ENCODE peak calls at places on chromosome 2, in five cellular contexts. One of them, this sample, is unnamed.
A peak's percentile ranks its signal among the peaks of the same experiment; 100 is the strongest.

GRCh38 chr2:122670932-122671331 is 915.5 kb downstream of the TSN start:
- DNase-seq in hepatic stellate cell: no peak
- DNase-seq in GM04504: no peak
- DNase-seq in chondrocyte: no peak
- DNase-seq in osteocyte: no peak
- DNase-seq in this sample: no peak

GRCh38 chr2:223669453-223670225 is 67.5 kb upstream of the SCG2 start:
- DNase-seq in hepatic stellate cell: no peak
- DNase-seq in GM04504: no peak
- DNase-seq in chondrocyte: no peak
- DNase-seq in osteocyte: no peak
- DNase-seq in this sample: no peak

GRCh38 chr2:96554293-96555145 is 18.0 kb downstream of the ARID5A start:
- DNase-seq in osteocyte: no peak
- DNase-seq in chondrocyte: peak; percentile 81
- DNase-seq in hepatic stellate cell: peak; percentile 78
- DNase-seq in GM04504: no peak
- DNase-seq in this sample: peak; percentile 81

GRCh38 chr2:234451852-234452625 is 44.8 kb downstream of the ARL4C start:
- DNase-seq in GM04504: peak; percentile 64
- DNase-seq in chondrocyte: no peak
- DNase-seq in hepatic stellate cell: peak; percentile 89
- DNase-seq in osteocyte: no peak
- DNase-seq in this sample: no peak

GRCh38 chr2:109124982-109125594 is 3.9 kb upstream of the SH3RF3 start:
- DNase-seq in hepatic stellate cell: no peak
- DNase-seq in chondrocyte: no peak
- DNase-seq in GM04504: no peak
- DNase-seq in osteocyte: no peak
- DNase-seq in this sample: no peak

GRCh38 chr2:145070703-145071102 is 550.8 kb upstream of the ZEB2 start:
- DNase-seq in hepatic stellate cell: no peak
- DNase-seq in GM04504: no peak
- DNase-seq in chondrocyte: no peak
- DNase-seq in osteocyte: no peak
- DNase-seq in this sample: no peak

GRCh38 chr2:46984642-46985476 is 69.3 kb upstream of the MCFD2 start:
- DNase-seq in GM04504: peak; percentile 93
- DNase-seq in osteocyte: no peak
- DNase-seq in hepatic stellate cell: peak; percentile 98
- DNase-seq in chondrocyte: no peak
- DNase-seq in this sample: no peak

GRCh38 chr2:80499095-80499494 is 194.5 kb upstream of the LRRTM1 start:
- DNase-seq in osteocyte: no peak
- DNase-seq in GM04504: peak; percentile 31
- DNase-seq in chondrocyte: no peak
- DNase-seq in hepatic stellate cell: peak; percentile 12
- DNase-seq in this sample: no peak

GRCh38 chr2:70726947-70727725 is 40.9 kb downstream of the ADD2 start:
- DNase-seq in chondrocyte: no peak
- DNase-seq in GM04504: peak; percentile 13
- DNase-seq in hepatic stellate cell: no peak
- DNase-seq in osteocyte: no peak
- DNase-seq in this sample: no peak

GRCh38 chr2:55277310-55277709 is 8.3 kb upstream of the MTIF2 start:
- DNase-seq in hepatic stellate cell: no peak
- DNase-seq in GM04504: no peak
- DNase-seq in chondrocyte: no peak
- DNase-seq in osteocyte: no peak
- DNase-seq in this sample: no peak

GRCh38 chr2:85269959-85270358 is 57.8 kb downstream of the TGOLN2 start:
- DNase-seq in hepatic stellate cell: no peak
- DNase-seq in osteocyte: no peak
- DNase-seq in chondrocyte: peak; percentile 38
- DNase-seq in GM04504: no peak
- DNase-seq in this sample: no peak

GRCh38 chr2:15867194-15868171 is 72.9 kb upstream of the MYCN start:
- DNase-seq in hepatic stellate cell: no peak
- DNase-seq in GM04504: no peak
- DNase-seq in osteocyte: peak; percentile 42
- DNase-seq in chondrocyte: no peak
- DNase-seq in this sample: no peak

GRCh38 chr2:159201321-159202063 is 85.0 kb downstream of the WDSUB1 start:
- DNase-seq in hepatic stellate cell: no peak
- DNase-seq in chondrocyte: no peak
- DNase-seq in GM04504: peak; percentile 21
- DNase-seq in osteocyte: no peak
- DNase-seq in this sample: peak; percentile 12

GRCh38 chr2:149037851-149038250 is 648 bp upstream of the LYPD6B start:
- DNase-seq in chondrocyte: no peak
- DNase-seq in osteocyte: no peak
- DNase-seq in GM04504: no peak
- DNase-seq in hepatic stellate cell: no peak
- DNase-seq in this sample: no peak

GRCh38 chr2:3379647-3380534 is at the start of gene TRAPPC12:
- DNase-seq in chondrocyte: no peak
- DNase-seq in osteocyte: peak; percentile 95
- DNase-seq in GM04504: peak; percentile 71
- DNase-seq in hepatic stellate cell: peak; percentile 90
- DNase-seq in this sample: peak; percentile 91

GRCh38 chr2:173521450-173522192 is 166.9 kb downstream of the CDCA7 start:
- DNase-seq in GM04504: no peak
- DNase-seq in chondrocyte: no peak
- DNase-seq in hepatic stellate cell: no peak
- DNase-seq in osteocyte: no peak
- DNase-seq in this sample: no peak

GRCh38 chr2:21821697-21822227 is 698.0 kb downstream of the TDRD15 start:
- DNase-seq in GM04504: no peak
- DNase-seq in hepatic stellate cell: no peak
- DNase-seq in chondrocyte: no peak
- DNase-seq in osteocyte: no peak
- DNase-seq in this sample: no peak